ENCODE peak calls at places on chromosomes 2 and 18, in seven cellular contexts. R is lower lobe of right lung, U is bronchial epithelial cell, S is mammary epithelial cell, K is fibroblast of the aortic adventitia, A is H7, G is HAP-1. M is an unnamed sample.

GRCh38 chr2:3517948-3518495 is 1.3 kb downstream of the ADI1 start:
- DNase-seq in R (no peak), U (peak), S (no peak), K (no peak), A (peak), G (peak), M (no peak)

GRCh38 chr2:10171006-10171800 is 48.7 kb downstream of the RRM2 start:
- DNase-seq in R (no peak), U (no peak), S (no peak), K (no peak), A (peak), G (no peak), M (no peak)

GRCh38 chr2:223114170-223114569 is 62.2 kb downstream of the KCNE4 start:
- DNase-seq in R (no peak), U (peak), S (no peak), K (no peak), A (no peak), G (no peak), M (no peak)

GRCh38 chr18:36518839-36519238 is 221.3 kb downstream of the FHOD3 start:
- DNase-seq in R (no peak), U (no peak), S (no peak), K (no peak), A (no peak), G (no peak), M (no peak)

GRCh38 chr18:7535436-7536190 is 31.5 kb upstream of the PTPRM start:
- DNase-seq in R (no peak), U (peak), S (peak), K (no peak), A (no peak), G (no peak), M (peak)

GRCh38 chr18:79962835-79963657 is 1.4 kb upstream of the HSBP1L1 start:
- DNase-seq in R (no peak), U (no peak), S (no peak), K (no peak), A (no peak), G (no peak), M (no peak)

GRCh38 chr18:51164327-51165290 is 32.9 kb downstream of the MEX3C start:
- DNase-seq in R (no peak), U (no peak), S (peak), K (peak), A (peak), G (no peak), M (peak)

GRCh38 chr2:182866461-182867369 is at the start of gene FRZB:
- DNase-seq in R (peak), U (no peak), S (peak), K (peak), A (peak), G (no peak), M (peak)

GRCh38 chr2:37318401-37318800 is 6.2 kb downstream of the PRKD3 start:
- DNase-seq in R (no peak), U (peak), S (no peak), K (peak), A (no peak), G (no peak), M (peak)

GRCh38 chr2:75303227-75303626 is 103.9 kb upstream of the TACR1 start:
- DNase-seq in R (no peak), U (peak), S (no peak), K (no peak), A (no peak), G (no peak), M (no peak)

GRCh38 chr2:172101707-172102158 is 967 bp downstream of the DLX2 start:
- DNase-seq in R (no peak), U (no peak), S (no peak), K (no peak), A (no peak), G (no peak), M (no peak)
- H3K4me3 ChIP-seq in R (peak), U (peak), S (peak), K (peak), A (peak), G (peak), M (peak)

GRCh38 chr2:195486987-195487644 is 169.9 kb upstream of the SLC39A10 start:
- DNase-seq in R (no peak), U (peak), S (peak), K (peak), A (no peak), G (no peak), M (peak)
- H3K4me3 ChIP-seq in R (no peak), U (no peak), S (no peak), K (no peak), A (no peak), G (no peak), M (no peak)

GRCh38 chr2:146305164-146305563 is 1539.7 kb upstream of the ACVR2A start:
- DNase-seq in R (no peak), U (no peak), S (no peak), K (no peak), A (no peak), G (no peak), M (no peak)
- H3K4me3 ChIP-seq in R (no peak), U (no peak), S (no peak), K (no peak), A (no peak), G (no peak), M (no peak)

GRCh38 chr2:158459161-158460003 is 2.6 kb downstream of the PKP4 start:
- DNase-seq in R (no peak), U (peak), S (peak), K (peak), A (no peak), G (no peak), M (peak)
- H3K4me3 ChIP-seq in R (peak), U (no peak), S (peak), K (peak), A (no peak), G (peak), M (peak)